ENCODE peak calls at places on chromosomes 2 and 18, in seven cellular contexts. Z, I, K, M, Q, L and R are unnamed samples.

GRCh38 chr2:111185496-111186022 is 64.8 kb downstream of the BCL2L11 start:
- DNase-seq in Z (no peak), I (no peak), K (no peak), M (no peak), Q (no peak), L (no peak), R (no peak)

GRCh38 chr2:70537840-70538239 is 15.8 kb downstream of the TGFA start:
- DNase-seq in Z (no peak), I (no peak), K (no peak), M (no peak), Q (no peak), L (no peak), R (no peak)

GRCh38 chr2:96099861-96100798 is 16.2 kb downstream of the ADRA2B start:
- DNase-seq in Z (peak; percentile 23), I (no peak), K (peak; percentile 41), M (no peak), Q (no peak), L (no peak), R (no peak)

GRCh38 chr18:23204589-23205235 is 69.4 kb downstream of the CABLES1 start:
- DNase-seq in Z (no peak), I (no peak), K (no peak), M (no peak), Q (peak; percentile 27), L (no peak), R (no peak)

GRCh38 chr18:79300382-79300781 is 95.3 kb upstream of the NFATC1 start:
- DNase-seq in Z (no peak), I (no peak), K (no peak), M (no peak), Q (no peak), L (no peak), R (no peak)

GRCh38 chr2:43133708-43134570 is 92.5 kb downstream of the ZFP36L2 start:
- DNase-seq in Z (peak; percentile 48), I (no peak), K (no peak), M (peak; percentile 72), Q (no peak), L (no peak), R (no peak)

GRCh38 chr2:57368190-57368589 is 678.4 kb upstream of the VRK2 start:
- DNase-seq in Z (no peak), I (no peak), K (no peak), M (no peak), Q (no peak), L (no peak), R (no peak)

GRCh38 chr2:86790828-86791561 is at the start of gene CD8A:
- DNase-seq in Z (peak; percentile 20), I (no peak), K (peak; percentile 56), M (no peak), Q (peak; percentile 58), L (no peak), R (no peak)

GRCh38 chr2:203510941-203511305 is 24.2 kb downstream of the RAPH1 start:
- DNase-seq in Z (peak; percentile 16), I (no peak), K (no peak), M (no peak), Q (no peak), L (no peak), R (no peak)

GRCh38 chr18:12726774-12727550 is 24.1 kb downstream of the PSMG2 start:
- DNase-seq in Z (peak; percentile 69), I (peak; percentile 49), K (peak; percentile 93), M (peak; percentile 76), Q (peak; percentile 70), L (peak; percentile 68), R (peak; percentile 88)

GRCh38 chr2:235709969-235710879 is 216.4 kb downstream of the AGAP1 start:
- DNase-seq in Z (no peak), I (no peak), K (no peak), M (no peak), Q (no peak), L (peak; percentile 79), R (no peak)

GRCh38 chr2:40352321-40353099 is 99.4 kb downstream of the SLC8A1 start:
- DNase-seq in Z (no peak), I (no peak), K (no peak), M (no peak), Q (peak; percentile 73), L (no peak), R (no peak)

GRCh38 chr2:75100011-75100680 is 99.2 kb downstream of the TACR1 start:
- DNase-seq in Z (peak; percentile 7), I (no peak), K (no peak), M (no peak), Q (peak; percentile 87), L (peak; percentile 31), R (peak; percentile 78)

GRCh38 chr2:46487667-46488333 is 8.4 kb downstream of the TMEM247 start:
- DNase-seq in Z (no peak), I (no peak), K (peak; percentile 14), M (no peak), Q (peak; percentile 88), L (peak; percentile 57), R (no peak)

GRCh38 chr2:191218292-191218898 is 26.8 kb upstream of the MYO1B start:
- DNase-seq in Z (peak; percentile 48), I (peak; percentile 67), K (peak; percentile 94), M (peak; percentile 57), Q (peak; percentile 46), L (peak; percentile 19), R (peak; percentile 84)

GRCh38 chr2:204663816-204664421 is 118.6 kb downstream of the PARD3B start:
- DNase-seq in Z (no peak), I (no peak), K (no peak), M (no peak), Q (no peak), L (no peak), R (no peak)

GRCh38 chr2:33723322-33723721 is 124.2 kb upstream of the FAM98A start:
- DNase-seq in Z (no peak), I (no peak), K (no peak), M (no peak), Q (no peak), L (no peak), R (no peak)

GRCh38 chr2:149333636-149334035 is 3.2 kb downstream of the LYPD6 start:
- DNase-seq in Z (no peak), I (no peak), K (no peak), M (no peak), Q (no peak), L (no peak), R (no peak)

GRCh38 chr2:229221641-229222040 is 49.4 kb downstream of the PID1 start:
- DNase-seq in Z (no peak), I (no peak), K (no peak), M (no peak), Q (no peak), L (no peak), R (no peak)

GRCh38 chr18:23437357-23438045 is 15.6 kb upstream of the RIOK3 start:
- DNase-seq in Z (peak; percentile 90), I (peak; percentile 34), K (peak; percentile 90), M (peak; percentile 86), Q (peak; percentile 90), L (peak; percentile 66), R (peak; percentile 92)

GRCh38 chr2:110768591-110768990 is 36.2 kb downstream of the ACOXL start:
- DNase-seq in Z (no peak), I (no peak), K (no peak), M (no peak), Q (no peak), L (no peak), R (no peak)

DNA sequence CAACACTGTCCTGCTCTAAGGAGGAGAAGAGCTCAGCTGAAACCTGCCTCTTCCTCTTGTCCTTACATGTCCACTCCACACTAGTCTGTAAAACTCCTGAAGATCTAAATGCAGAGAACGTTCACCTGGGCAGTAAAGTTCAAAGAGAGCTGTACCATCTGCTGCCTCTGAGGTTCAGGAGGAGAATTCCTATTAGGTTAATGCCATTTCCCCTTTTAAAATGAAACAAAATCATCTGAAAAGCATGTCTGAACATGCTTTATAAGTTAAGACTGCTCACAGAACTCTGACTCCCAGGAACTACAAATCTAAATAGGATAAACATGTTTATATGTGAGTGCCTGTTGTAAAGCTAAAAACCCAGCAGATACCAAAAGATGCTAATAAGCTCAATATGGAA is 164.4 kb downstream of the AFF3 start:
- DNase-seq in Z (no peak), I (no peak), K (no peak), M (no peak), Q (no peak), L (no peak), R (no peak)
- H3K27ac ChIP-seq in Z (no peak overlapping the region), I (no peak overlapping the region), K (no peak overlapping the region), M (no peak overlapping the region), Q (no peak overlapping the region), L (no peak overlapping the region), R (no peak overlapping the region)

DNA sequence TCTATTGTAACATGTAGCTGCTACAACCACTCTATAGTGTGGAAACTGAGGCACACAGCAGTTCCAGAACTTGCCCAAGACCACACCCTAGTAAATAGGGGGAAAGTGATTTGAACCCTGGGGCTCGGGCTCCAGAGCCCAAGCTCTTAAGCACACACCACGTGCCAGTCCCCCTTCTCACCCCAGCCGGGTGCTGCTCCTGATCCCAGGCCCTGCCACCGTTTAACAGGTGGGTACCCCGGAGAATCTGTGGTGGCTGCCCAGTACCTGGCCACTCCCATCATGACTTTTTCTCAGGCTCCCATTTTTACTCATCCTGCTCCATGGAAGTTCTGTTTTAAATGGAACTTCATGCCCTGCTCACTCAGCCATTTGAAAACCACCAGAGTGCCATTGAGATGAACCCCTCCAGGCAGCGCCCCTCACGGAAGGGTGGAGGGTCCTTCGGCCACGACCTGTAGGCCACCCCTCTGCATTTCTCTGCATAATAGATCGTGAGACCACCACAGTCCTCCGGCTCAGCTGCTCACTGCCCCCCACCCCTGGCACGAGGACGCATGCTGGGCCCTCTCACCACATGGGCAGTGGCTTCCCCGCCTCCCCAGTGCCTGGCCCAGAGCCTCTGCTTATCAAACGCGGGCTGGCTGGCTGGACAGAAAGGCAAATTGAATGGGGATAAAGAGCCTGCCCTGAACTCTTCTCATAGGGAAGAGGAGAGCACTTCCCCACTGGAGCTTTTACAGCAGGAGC is 42.1 kb downstream of the TMEM37 start:
- DNase-seq in Z (no peak), I (no peak), K (no peak), M (no peak), Q (no peak), L (no peak), R (no peak)
- H3K9me2 ChIP-seq in Z (no peaks in the 10 kb centered on the region), I (no peaks in the 10 kb centered on the region), K (peaks cover 5% of the 10 kb centered on the region), M (no peaks in the 10 kb centered on the region), Q (no peaks in the 10 kb centered on the region), L (no peaks in the 10 kb centered on the region), R (no peaks in the 10 kb centered on the region)

DNA sequence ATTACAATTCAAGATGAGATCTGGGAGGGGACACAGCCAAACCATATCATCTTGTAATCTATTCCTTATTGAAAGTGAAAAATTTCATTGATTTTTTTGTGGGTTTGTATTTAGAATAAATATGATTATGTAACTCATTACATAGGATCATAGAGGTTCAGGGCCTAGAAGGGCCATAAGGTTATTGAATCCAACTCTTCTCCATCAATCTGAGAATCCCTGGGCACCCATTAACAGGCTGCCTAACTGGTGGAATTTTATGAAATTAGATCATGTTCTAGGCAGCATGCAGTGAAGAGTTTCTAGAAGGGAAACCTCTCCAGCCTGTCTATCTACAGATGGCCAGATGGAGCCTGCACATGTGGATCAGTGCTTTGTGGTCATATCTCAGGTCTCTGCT is 6.3 kb upstream of the APOB start:
- DNase-seq in Z (no peak), I (no peak), K (no peak), M (no peak), Q (no peak), L (no peak), R (no peak)
- H3K4me1 ChIP-seq in Z (peaks cover 10% of the 10 kb centered on the region), I (no peaks in the 10 kb centered on the region), K (peaks cover 24% of the 10 kb centered on the region), M (no peaks in the 10 kb centered on the region), Q (no peaks in the 10 kb centered on the region), L (no peaks in the 10 kb centered on the region), R (no peaks in the 10 kb centered on the region)

DNA sequence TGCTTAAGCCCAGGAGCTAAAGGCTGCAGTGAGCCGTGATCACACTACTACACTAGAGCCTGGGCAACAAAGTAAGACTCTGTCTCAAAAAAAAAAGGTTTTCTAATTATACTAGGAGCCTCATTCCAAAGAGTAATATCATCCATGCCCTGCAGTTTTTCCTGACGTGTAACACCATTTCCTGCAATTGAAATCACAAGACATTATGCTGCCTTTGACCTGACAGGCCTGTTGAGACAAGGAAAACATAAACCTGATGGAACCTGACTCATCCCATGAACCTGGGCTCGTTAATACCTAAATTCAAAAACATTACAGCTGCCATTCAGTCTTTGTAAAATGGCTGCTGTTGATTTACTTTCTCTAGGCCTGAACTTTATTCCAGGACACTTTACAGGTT is 58.7 kb upstream of the PEX13 start:
- DNase-seq in Z (no peak), I (no peak), K (no peak), M (no peak), Q (peak; percentile 68), L (no peak), R (no peak)
- H3K27ac ChIP-seq in Z (peak overlapping the region; percentile 4), I (no peak overlapping the region), K (no peak overlapping the region), M (no peak overlapping the region), Q (peak overlapping the region; percentile 78), L (peak overlapping the region; percentile 77), R (no peak overlapping the region)